ENCODE peak calls at places on chromosomes 16 and 17, in eight cellular contexts. F, C, B, K, P, A, R and Y are unnamed samples.

GRCh38 chr17:10063730-10064221 is 134.6 kb downstream of the GAS7 start:
- DNase-seq in F (peak), C (no peak), B (no peak), K (no peak), P (peak), A (no peak), R (no peak), Y (no peak)

GRCh38 chr17:50356418-50356817 is 10.5 kb downstream of the XYLT2 start:
- DNase-seq in F (no peak), C (no peak), B (no peak), K (no peak), P (peak), A (no peak), R (no peak), Y (no peak)

GRCh38 chr17:40551874-40552768 is 13.2 kb downstream of the CCR7 start:
- DNase-seq in F (peak), C (no peak), B (no peak), K (no peak), P (peak), A (peak), R (no peak), Y (no peak)

GRCh38 chr17:49508061-49508865 is 13.2 kb downstream of the NGFR start:
- DNase-seq in F (no peak), C (peak), B (no peak), K (no peak), P (no peak), A (peak), R (no peak), Y (no peak)

GRCh38 chr16:72723781-72724180 is 324.1 kb downstream of the ZFHX3 start:
- DNase-seq in F (peak), C (no peak), B (no peak), K (no peak), P (no peak), A (no peak), R (no peak), Y (no peak)

GRCh38 chr16:57845115-57845514 is 42.8 kb upstream of the KIFC3 start:
- DNase-seq in F (no peak), C (no peak), B (no peak), K (no peak), P (no peak), A (no peak), R (no peak), Y (no peak)

GRCh38 chr17:41962768-41963434 is 3.7 kb upstream of the CNP start:
- DNase-seq in F (peak), C (peak), B (peak), K (peak), P (peak), A (peak), R (peak), Y (peak)

GRCh38 chr17:17349724-17350106 is 46.5 kb downstream of the NT5M start:
- DNase-seq in F (no peak), C (no peak), B (no peak), K (no peak), P (no peak), A (no peak), R (no peak), Y (no peak)

GRCh38 chr17:80824549-80825470 is 166.8 kb upstream of the CHMP6 start:
- DNase-seq in F (no peak), C (no peak), B (no peak), K (no peak), P (no peak), A (no peak), R (no peak), Y (no peak)

GRCh38 chr16:7268182-7268581 is 64.5 kb upstream of the RBFOX1 start:
- DNase-seq in F (no peak), C (no peak), B (no peak), K (peak), P (no peak), A (no peak), R (peak), Y (peak)

GRCh38 chr17:48543854-48544355 is 1.0 kb downstream of the HOXB2 start:
- DNase-seq in F (no peak), C (no peak), B (peak), K (no peak), P (no peak), A (no peak), R (no peak), Y (no peak)

GRCh38 chr17:29102046-29102445 is 59.1 kb downstream of the PIPOX start:
- DNase-seq in F (no peak), C (no peak), B (no peak), K (no peak), P (no peak), A (no peak), R (no peak), Y (no peak)

GRCh38 chr17:11081342-11081741 is 159.7 kb upstream of the SHISA6 start:
- DNase-seq in F (no peak), C (no peak), B (no peak), K (no peak), P (no peak), A (no peak), R (no peak), Y (no peak)

GRCh38 chr17:36880506-36880905 is 56.8 kb upstream of the LHX1 start:
- DNase-seq in F (no peak), C (no peak), B (no peak), K (no peak), P (no peak), A (no peak), R (no peak), Y (no peak)

GRCh38 chr17:9986754-9987382 is 81.8 kb upstream of the RCVRN start:
- DNase-seq in F (no peak), C (no peak), B (no peak), K (no peak), P (no peak), A (no peak), R (no peak), Y (no peak)

GRCh38 chr17:67441052-67441738 is 64.1 kb downstream of the PITPNC1 start:
- DNase-seq in F (peak), C (peak), B (peak), K (peak), P (no peak), A (no peak), R (no peak), Y (peak)

GRCh38 chr16:58152246-58152868 is 23.2 kb upstream of the CFAP20 start:
- DNase-seq in F (no peak), C (no peak), B (no peak), K (no peak), P (no peak), A (no peak), R (no peak), Y (no peak)

GRCh38 chr16:70743791-70744190 is 57.2 kb downstream of the VAC14 start:
- DNase-seq in F (no peak), C (no peak), B (no peak), K (no peak), P (no peak), A (no peak), R (no peak), Y (no peak)

GRCh38 chr17:3475155-3475808 is 515 bp upstream of the ASPA start:
- DNase-seq in F (no peak), C (no peak), B (no peak), K (no peak), P (no peak), A (no peak), R (no peak), Y (no peak)

GRCh38 chr17:34580685-34581445 is 1.5 kb downstream of the TMEM132E start:
- DNase-seq in F (no peak), C (no peak), B (no peak), K (no peak), P (no peak), A (no peak), R (no peak), Y (peak)

GRCh38 chr17:72691601-72692000 is 400.9 kb downstream of the SLC39A11 start:
- DNase-seq in F (peak), C (no peak), B (no peak), K (no peak), P (no peak), A (no peak), R (no peak), Y (no peak)

GRCh38 chr16:22945361-22945760 is 131.4 kb downstream of the HS3ST2 start:
- DNase-seq in F (no peak), C (no peak), B (no peak), K (no peak), P (no peak), A (no peak), R (no peak), Y (no peak)

GRCh38 chr16:88619859-88620655 is 18.3 kb upstream of the IL17C start:
- DNase-seq in F (peak), C (no peak), B (peak), K (no peak), P (no peak), A (no peak), R (no peak), Y (no peak)

GRCh38 chr17:40190197-40191021 is 13.1 kb downstream of the RAPGEFL1 start:
- DNase-seq in F (no peak), C (no peak), B (no peak), K (peak), P (no peak), A (no peak), R (no peak), Y (peak)

GRCh38 chr17:1109606-1110523 is 69.9 kb downstream of the ABR start:
- DNase-seq in F (no peak), C (no peak), B (no peak), K (no peak), P (peak), A (no peak), R (peak), Y (peak)

GRCh38 chr17:51672058-51672457 is 411.7 kb downstream of the UTP18 start:
- DNase-seq in F (no peak), C (no peak), B (no peak), K (no peak), P (no peak), A (no peak), R (no peak), Y (no peak)

DNA sequence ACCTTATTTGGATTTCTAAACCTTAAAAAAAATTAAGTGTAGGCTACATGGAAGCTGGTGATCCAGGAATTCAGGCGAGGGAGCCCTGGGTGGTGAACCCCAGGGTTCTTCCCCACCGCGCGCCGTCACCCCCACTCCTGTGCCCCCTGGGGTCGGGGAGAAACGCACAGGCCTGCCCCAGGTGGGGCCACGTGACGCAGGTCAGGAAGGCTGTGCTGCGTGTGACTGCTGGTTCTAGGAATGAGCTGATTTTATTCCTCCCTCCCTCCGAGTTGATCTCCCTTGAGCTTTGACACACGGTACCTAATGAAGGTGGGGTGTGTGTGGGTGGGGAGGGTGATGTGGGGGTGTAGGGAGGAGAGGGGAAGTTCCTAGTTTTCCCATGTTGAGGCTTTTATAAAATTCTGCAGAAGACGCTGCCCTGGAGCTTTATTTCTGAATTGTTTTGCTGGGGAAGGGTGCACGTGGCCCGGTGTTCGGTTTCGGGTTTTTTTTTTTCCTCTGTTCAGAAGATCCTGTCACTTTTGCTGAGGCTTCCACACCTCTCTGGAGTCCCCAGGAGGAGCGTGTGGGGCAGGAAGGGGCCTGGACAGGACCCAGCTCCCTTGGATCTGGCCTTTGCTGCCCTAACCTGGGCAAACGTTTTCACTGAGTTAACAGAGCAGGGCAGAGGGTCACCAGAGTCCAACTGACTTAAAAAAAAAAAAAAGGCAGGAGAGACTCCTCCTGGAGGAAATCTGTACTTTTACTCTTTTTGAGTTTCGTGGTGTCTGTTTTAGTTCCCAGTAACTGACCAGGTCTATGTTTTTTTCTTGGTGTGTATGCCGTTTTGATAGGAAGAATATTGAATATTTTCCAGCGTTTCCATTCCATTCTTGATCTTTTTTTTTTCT is 55.8 kb upstream of the GSE1 start:
- DNase-seq in F (no peak), C (no peak), B (no peak), K (peak), P (no peak), A (no peak), R (no peak), Y (no peak)
- TF ChIP-seq CTCF in F (peak), C (no peak), B (no peak), K (no peak), P (no peak), A (peak), R (peak), Y (peak)

DNA sequence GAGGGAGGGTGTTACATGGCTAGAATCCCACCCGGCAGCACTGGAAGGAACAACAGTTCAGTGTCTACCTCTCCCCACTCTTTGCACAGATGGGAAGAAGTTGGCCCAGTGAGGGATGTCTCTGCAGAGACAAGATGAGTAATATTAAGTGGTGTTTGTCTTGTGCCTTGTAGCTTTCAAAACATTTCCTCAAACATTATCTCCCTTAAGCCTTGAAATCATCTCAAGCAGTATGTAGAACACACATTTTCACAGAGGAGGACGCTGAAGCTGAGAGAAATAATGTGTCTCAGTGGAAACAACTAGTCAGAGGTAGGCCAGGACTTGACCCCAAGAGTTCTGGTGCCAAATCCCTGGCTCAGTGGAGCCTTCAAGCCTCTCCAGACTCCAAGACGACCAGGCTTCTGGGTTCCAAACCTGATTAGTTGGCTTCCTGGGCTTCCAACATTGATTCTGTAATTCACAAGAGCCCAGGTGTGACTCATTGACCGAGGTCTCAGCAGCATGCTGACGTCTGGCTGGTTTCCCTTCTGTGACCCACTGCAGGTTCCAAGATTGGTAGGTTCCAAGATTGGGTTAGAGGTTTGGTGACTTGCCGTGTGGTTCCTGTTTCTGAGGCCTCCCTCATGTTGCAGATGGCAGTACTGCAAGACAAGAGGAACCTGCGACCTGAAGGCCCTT is 7.4 kb downstream of the RNF112 start:
- DNase-seq in F (peak), C (no peak), B (no peak), K (peak), P (no peak), A (no peak), R (no peak), Y (no peak)
- TF ChIP-seq CTCF in F (peak), C (no peak), B (no peak), K (no peak), P (no peak), A (no peak), R (no peak), Y (no peak)

DNA sequence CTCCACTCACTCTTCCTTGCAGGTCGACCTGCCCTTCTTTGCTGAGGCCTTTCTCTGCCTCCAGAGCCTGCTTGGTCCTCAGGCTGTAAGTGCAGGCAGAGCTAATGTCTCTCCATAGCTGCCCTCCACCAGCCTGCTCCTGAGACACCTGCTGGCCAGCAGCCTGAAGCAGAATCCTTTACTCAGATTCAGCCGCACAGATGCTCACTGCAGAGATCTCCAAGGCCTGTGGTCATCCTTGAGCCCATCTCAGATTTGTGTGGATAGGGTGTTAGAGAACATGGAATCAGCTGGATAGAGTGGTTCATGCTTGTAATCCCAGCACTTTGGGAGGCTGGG is 11.5 kb downstream of the DEXI start:
- DNase-seq in F (no peak), C (no peak), B (no peak), K (peak), P (no peak), A (no peak), R (no peak), Y (no peak)
- TF ChIP-seq CTCF in F (no peak), C (no peak), B (no peak), K (peak), P (no peak), A (no peak), R (no peak), Y (no peak)

GRCh38 chr16:31711344-31711845 is 162.2 kb upstream of the ZNF267 start:
- DNase-seq in F (no peak), C (no peak), B (no peak), K (no peak), P (no peak), A (no peak), R (no peak), Y (no peak)
- TF ChIP-seq CTCF in F (no peak), C (no peak), B (no peak), K (peak), P (no peak), A (no peak), R (no peak), Y (no peak)

GRCh38 chr17:76124582-76125390 is 16.3 kb downstream of the FOXJ1 start:
- DNase-seq in F (no peak), C (no peak), B (no peak), K (peak), P (no peak), A (no peak), R (no peak), Y (no peak)
- TF ChIP-seq CTCF in F (peak), C (peak), B (no peak), K (peak), P (no peak), A (no peak), R (peak), Y (no peak)

DNA sequence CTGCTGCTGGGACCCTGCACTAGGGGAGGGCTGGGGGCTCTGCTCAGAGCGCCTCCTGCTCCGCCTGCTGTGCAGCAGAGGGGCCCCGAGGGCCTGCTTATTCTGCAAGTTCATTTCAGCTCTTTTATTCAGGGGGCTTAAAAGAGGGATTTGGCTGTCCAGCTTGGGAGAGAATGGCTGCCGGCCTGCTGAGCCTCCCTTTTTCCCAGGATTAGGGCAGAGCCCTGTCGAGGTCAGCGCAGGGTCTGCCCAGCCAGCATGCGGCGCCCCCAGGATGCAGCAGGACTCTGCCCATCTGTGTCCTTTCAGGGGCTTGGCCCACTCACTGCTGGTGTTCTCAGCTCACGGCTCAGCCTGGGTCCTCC is 1.1 kb downstream of the SMIM5 start:
- DNase-seq in F (no peak), C (no peak), B (no peak), K (no peak), P (no peak), A (no peak), R (no peak), Y (no peak)
- TF ChIP-seq CTCF in F (no peak), C (no peak), B (no peak), K (no peak), P (no peak), A (no peak), R (no peak), Y (no peak)

GRCh38 chr17:8253801-8254200 is 4.7 kb downstream of the PFAS start:
- DNase-seq in F (no peak), C (no peak), B (no peak), K (peak), P (no peak), A (no peak), R (no peak), Y (peak)
- TF ChIP-seq CTCF in F (peak), C (no peak), B (no peak), K (peak), P (no peak), A (peak), R (no peak), Y (no peak)

DNA sequence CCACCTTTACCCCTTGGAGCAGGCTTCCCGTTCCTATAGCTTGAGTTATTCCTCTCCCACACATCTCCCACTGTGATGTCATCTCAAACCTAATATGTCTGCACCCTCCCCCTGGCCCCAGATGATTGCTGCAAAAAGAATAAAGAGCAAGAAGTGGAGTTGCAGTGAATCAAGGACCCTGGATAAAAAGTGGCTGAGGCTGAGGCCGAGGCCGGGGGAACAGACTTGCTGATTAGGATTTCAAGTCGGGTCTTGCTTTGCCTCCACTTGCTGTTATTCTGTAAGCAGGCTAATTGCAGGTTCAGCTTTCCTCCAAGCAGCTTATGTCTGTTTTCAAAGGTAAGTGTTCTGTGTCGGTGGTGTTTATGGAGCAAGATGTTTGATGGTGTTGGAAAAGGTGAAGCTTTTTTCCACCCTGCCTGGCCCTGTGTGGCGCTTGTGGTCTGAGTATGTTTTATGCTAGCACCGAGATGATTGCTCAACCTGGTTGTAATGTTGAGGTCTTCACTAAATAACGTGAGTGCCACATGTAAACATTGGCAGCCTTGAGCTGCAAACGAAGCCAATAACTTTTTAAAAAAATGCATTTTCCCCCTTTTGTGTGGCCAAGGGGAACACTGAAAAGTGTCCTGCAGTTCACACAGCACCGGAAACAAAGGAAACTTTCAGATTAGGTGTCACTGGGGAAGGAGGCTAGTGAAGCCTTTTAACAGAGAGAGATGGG is 15.4 kb downstream of the HS3ST3B1 start:
- DNase-seq in F (peak), C (no peak), B (no peak), K (no peak), P (no peak), A (no peak), R (no peak), Y (no peak)
- TF ChIP-seq CTCF in F (no peak), C (no peak), B (no peak), K (no peak), P (no peak), A (no peak), R (no peak), Y (no peak)